ENCODE peak calls at places on chromosomes 11 and 22, in four cellular contexts. W, C, B and R are unnamed samples.

GRCh38 chr11:60993611-60994010 is 22.1 kb downstream of the CD6 start:
- DNase-seq in W (no peak), C (no peak), B (no peak), R (no peak)

GRCh38 chr22:32623943-32624342 is 149.3 kb downstream of the FBXO7 start:
- DNase-seq in W (no peak), C (peak; percentile 78), B (no peak), R (peak; percentile 28)

GRCh38 chr11:57464343-57465181 is 4.2 kb downstream of the RTN4RL2 start:
- DNase-seq in W (no peak), C (no peak), B (no peak), R (no peak)

GRCh38 chr11:111452146-111452545 is 60.0 kb downstream of the BTG4 start:
- DNase-seq in W (no peak), C (peak; percentile 71), B (no peak), R (no peak)

GRCh38 chr11:12986194-12986898 is 22.8 kb upstream of the RASSF10 start:
- DNase-seq in W (no peak), C (no peak), B (no peak), R (no peak)

GRCh38 chr11:73963861-73964260 is 13.0 kb downstream of the DNAJB13 start:
- DNase-seq in W (peak; percentile 43), C (no peak), B (no peak), R (no peak)

GRCh38 chr11:95891423-95892177 is 32.3 kb downstream of the MTMR2 start:
- DNase-seq in W (no peak), C (no peak), B (no peak), R (no peak)

GRCh38 chr11:115234794-115235193 is 269.4 kb downstream of the CADM1 start:
- DNase-seq in W (no peak), C (no peak), B (no peak), R (no peak)

GRCh38 chr22:22710719-22711531 is 66.5 kb downstream of the GGTLC2 start:
- DNase-seq in W (peak; percentile 92), C (no peak), B (peak; percentile 60), R (peak; percentile 76)

GRCh38 chr11:96964661-96965060 is 574.8 kb downstream of the JRKL start:
- DNase-seq in W (no peak), C (no peak), B (no peak), R (no peak)

GRCh38 chr11:74147199-74147929 is 23.4 kb downstream of the C2CD3 start:
- DNase-seq in W (no peak), C (peak; percentile 58), B (no peak), R (no peak)

GRCh38 chr11:27933992-27934829 is 173.7 kb downstream of the KIF18A start:
- DNase-seq in W (no peak), C (peak; percentile 100), B (no peak), R (no peak)

GRCh38 chr22:50206599-50206998 is 5.8 kb downstream of the SELENOO start:
- DNase-seq in W (peak; percentile 83), C (no peak), B (peak; percentile 79), R (no peak)

GRCh38 chr11:66151273-66151672 is 81.2 kb downstream of the PACS1 start:
- DNase-seq in W (no peak), C (no peak), B (no peak), R (no peak)

GRCh38 chr11:68213555-68214172 is 568 bp upstream of the KMT5B start:
- DNase-seq in W (peak; percentile 95), C (peak; percentile 96), B (peak; percentile 85), R (peak; percentile 90)

GRCh38 chr22:37930952-37931440 is 22.4 kb downstream of the C22orf23 start:
- DNase-seq in W (no peak), C (no peak), B (no peak), R (no peak)

GRCh38 chr22:35480627-35481565 is 59.7 kb upstream of the RASD2 start:
- DNase-seq in W (peak; percentile 32), C (no peak), B (no peak), R (no peak)

GRCh38 chr11:100816823-100817222 is 129.7 kb downstream of the ARHGAP42 start:
- DNase-seq in W (no peak), C (peak; percentile 29), B (no peak), R (no peak)

GRCh38 chr11:12556788-12557384 is 117.3 kb upstream of the TEAD1 start:
- DNase-seq in W (no peak), C (peak; percentile 96), B (peak; percentile 72), R (no peak)

GRCh38 chr11:128349650-128350296 is 237.6 kb downstream of the ETS1 start:
- DNase-seq in W (no peak), C (no peak), B (no peak), R (no peak)

GRCh38 chr11:34654491-34655334 is 33.8 kb downstream of the EHF start:
- DNase-seq in W (no peak), C (peak; percentile 37), B (peak; percentile 75), R (peak; percentile 87)

GRCh38 chr11:108199446-108200321 is 22.8 kb downstream of the NPAT start:
- DNase-seq in W (no peak), C (peak; percentile 65), B (peak; percentile 57), R (no peak)

GRCh38 chr11:69144316-69144715 is 11.4 kb upstream of the SMIM38 start:
- DNase-seq in W (no peak), C (no peak), B (peak; percentile 2), R (no peak)

GRCh38 chr11:66035653-66036333 is 9.5 kb upstream of the CATSPER1 start:
- DNase-seq in W (no peak), C (no peak), B (no peak), R (no peak)

GRCh38 chr22:21761994-21762680 is 26.5 kb upstream of the YPEL1 start:
- DNase-seq in W (peak; percentile 37), C (no peak), B (no peak), R (no peak)

GRCh38 chr11:43952401-43953342 is 10.2 kb downstream of the C11orf96 start:
- DNase-seq in W (no peak), C (no peak), B (no peak), R (peak; percentile 17)

GRCh38 chr22:20997536-20998257 is 4.2 kb downstream of the THAP7 start:
- DNase-seq in W (no peak), C (no peak), B (no peak), R (no peak)

GRCh38 chr11:83122050-83122449 is 34.9 kb upstream of the PCF11 start:
- DNase-seq in W (no peak), C (no peak), B (no peak), R (no peak)

GRCh38 chr11:16611395-16612233 is 126.8 kb upstream of the C11orf58 start:
- DNase-seq in W (no peak), C (no peak), B (no peak), R (no peak)

GRCh38 chr11:66883021-66883968 is 26.4 kb downstream of the LRFN4 start:
- DNase-seq in W (peak; percentile 87), C (peak; percentile 79), B (no peak), R (no peak)

GRCh38 chr11:76648929-76649328 is 21.6 kb downstream of the LRRC32 start:
- DNase-seq in W (no peak), C (no peak), B (no peak), R (no peak)

GRCh38 chr11:87851234-87851633 is 324.0 kb downstream of the RAB38 start:
- DNase-seq in W (no peak), C (peak; percentile 65), B (no peak), R (no peak)

GRCh38 chr11:68298659-68299516 is 13.5 kb upstream of the LRP5 start:
- DNase-seq in W (no peak), C (no peak), B (no peak), R (no peak)

GRCh38 chr11:13098890-13099289 is 89.8 kb downstream of the RASSF10 start:
- DNase-seq in W (no peak), C (no peak), B (no peak), R (no peak)

GRCh38 chr22:42050641-42051040 is 20.0 kb downstream of the NAGA start:
- DNase-seq in W (no peak), C (no peak), B (no peak), R (peak; percentile 13)

GRCh38 chr11:65899356-65900124 is 648 bp downstream of the FOSL1 start:
- DNase-seq in W (peak; percentile 92), C (peak; percentile 44), B (peak; percentile 75), R (no peak)

DNA sequence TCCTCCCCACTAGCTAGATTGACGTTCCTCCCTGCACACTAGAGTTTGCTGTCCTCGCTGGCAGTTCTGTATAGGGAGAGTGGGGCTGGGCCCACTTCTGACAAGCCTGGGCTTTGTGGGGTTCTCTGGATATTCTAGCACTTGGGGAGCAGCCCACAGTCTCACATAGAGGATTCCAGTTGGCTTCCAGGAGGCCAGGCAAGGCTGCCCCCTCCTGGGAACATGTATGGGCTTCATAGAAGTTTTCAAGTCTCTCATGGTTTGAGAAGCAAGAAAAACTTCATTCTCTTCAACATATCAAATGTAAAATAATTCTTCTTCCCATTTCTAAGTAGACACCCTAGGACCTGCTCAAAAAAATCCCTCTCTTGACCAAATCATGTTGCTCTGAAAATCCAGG is 87.5 kb downstream of the NAV2 start:
- DNase-seq in W (no peak), C (no peak), B (no peak), R (no peak)
- TF ChIP-seq CTCF in W (no peak), C (peak; percentile 8), B (no peak), R (peak; percentile 13)

GRCh38 chr22:46465793-46466192 is 71.6 kb downstream of the CELSR1 start:
- DNase-seq in W (no peak), C (no peak), B (no peak), R (no peak)
- H3K4me3 ChIP-seq in W (no peak overlapping the region), C (no peak overlapping the region), B (no peak overlapping the region), R (no peak overlapping the region)

DNA sequence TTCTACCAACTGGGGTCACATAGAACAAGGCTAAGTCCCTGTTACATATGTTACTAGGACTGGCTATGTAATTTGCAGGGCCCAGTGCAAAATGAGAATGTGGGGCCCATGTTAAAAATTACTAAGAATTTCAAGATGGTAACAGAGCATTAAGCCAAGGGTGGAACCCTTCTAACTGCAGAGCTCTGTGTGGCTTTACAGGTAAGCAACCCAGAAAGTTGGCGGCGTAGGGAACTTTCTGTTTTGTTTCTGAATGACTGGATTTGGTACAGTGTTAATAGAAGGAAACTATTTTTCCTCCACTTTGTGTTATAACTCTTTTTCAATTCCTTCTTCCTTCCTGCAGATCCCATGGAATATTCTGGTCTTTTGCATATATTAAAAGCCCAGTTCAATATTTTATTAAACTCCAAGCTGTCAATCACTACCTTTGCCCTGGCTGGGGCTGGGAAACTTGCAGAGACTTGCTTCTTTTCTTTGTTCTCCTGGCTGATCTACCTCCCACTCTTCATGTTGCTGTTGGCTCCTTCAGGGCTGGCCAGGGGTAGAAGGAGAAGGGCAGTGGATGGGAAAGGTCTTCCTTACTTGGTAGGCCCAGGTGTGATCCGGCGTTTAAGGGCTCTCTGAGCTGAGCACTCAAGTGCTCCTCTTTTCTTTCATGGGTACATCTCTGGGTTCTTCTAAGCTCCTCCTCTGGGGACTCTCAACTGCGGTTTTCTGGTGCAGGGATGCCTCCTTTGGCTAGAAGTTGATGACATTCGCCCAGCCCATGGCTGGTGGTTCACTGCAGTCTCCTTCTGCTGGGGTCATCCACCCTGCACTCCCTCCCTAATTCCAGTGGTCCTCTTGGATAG is 67.7 kb downstream of the SNX19 start:
- DNase-seq in W (no peak), C (no peak), B (no peak), R (no peak)
- TF ChIP-seq CTCF in W (no peak), C (no peak), B (no peak), R (no peak)

DNA sequence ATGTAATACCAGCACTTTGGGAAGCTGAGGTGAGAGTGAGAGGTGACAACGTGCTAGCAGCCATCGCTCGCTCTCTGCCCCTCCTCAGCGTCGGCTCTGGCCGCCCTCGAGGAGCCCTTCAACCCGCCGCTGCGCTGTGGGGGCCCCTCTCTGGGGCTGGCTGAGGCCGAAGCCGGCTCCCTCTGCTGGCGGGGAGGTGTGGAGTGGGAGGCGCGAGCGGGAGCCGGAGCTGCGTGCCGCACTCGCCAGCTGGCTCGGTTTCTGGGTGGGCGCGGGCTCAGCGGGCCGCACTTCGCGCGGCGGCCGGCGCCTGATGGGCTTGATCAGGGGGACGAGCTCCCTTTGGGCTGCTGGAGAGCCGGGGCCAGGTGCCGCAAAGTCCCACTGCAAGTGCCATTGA is 98.9 kb upstream of the UBASH3B start:
- DNase-seq in W (peak; percentile 75), C (no peak), B (peak; percentile 36), R (no peak)
- H3K4me3 ChIP-seq in W (no peak overlapping the region), C (no peak overlapping the region), B (no peak overlapping the region), R (no peak overlapping the region)